ENCODE peak calls at places on chromosome 19, in four cellular contexts. One of them, this sample, is unnamed.

GRCh38 chr19:57435062-57435978 is at the start of gene ZNF749:
- DNase-seq in renal cortical epithelial cell: peak
- DNase-seq in amniotic stem cell: peak
- DNase-seq in WTC11: peak
- DNase-seq in this sample: peak

GRCh38 chr19:38388310-38389100 is at the start of gene SPRED3:
- DNase-seq in renal cortical epithelial cell: no peak
- DNase-seq in amniotic stem cell: no peak
- DNase-seq in WTC11: peak
- DNase-seq in this sample: peak

GRCh38 chr19:29858000-29858596 is 46.3 kb downstream of the CCNE1 start:
- DNase-seq in renal cortical epithelial cell: no peak
- DNase-seq in amniotic stem cell: no peak
- DNase-seq in WTC11: peak
- DNase-seq in this sample: no peak

GRCh38 chr19:35322014-35322413 is 7.0 kb upstream of the CD22 start:
- DNase-seq in amniotic stem cell: no peak
- DNase-seq in renal cortical epithelial cell: no peak
- DNase-seq in WTC11: no peak
- DNase-seq in this sample: no peak

GRCh38 chr19:30391052-30391451 is 18.9 kb downstream of the ZNF536 start:
- DNase-seq in amniotic stem cell: no peak
- DNase-seq in WTC11: no peak
- DNase-seq in renal cortical epithelial cell: no peak
- DNase-seq in this sample: no peak

GRCh38 chr19:19385900-19386339 is 19.6 kb upstream of the GATAD2A start:
- DNase-seq in renal cortical epithelial cell: no peak
- DNase-seq in WTC11: peak
- DNase-seq in amniotic stem cell: no peak
- DNase-seq in this sample: peak

GRCh38 chr19:45137179-45137761 is 23.5 kb downstream of the NKPD1 start:
- DNase-seq in renal cortical epithelial cell: no peak
- DNase-seq in WTC11: no peak
- DNase-seq in amniotic stem cell: no peak
- DNase-seq in this sample: no peak

GRCh38 chr19:48190288-48191284 is 20.1 kb downstream of the ZSWIM9 start:
- DNase-seq in renal cortical epithelial cell: peak
- DNase-seq in amniotic stem cell: no peak
- DNase-seq in WTC11: peak
- DNase-seq in this sample: no peak

GRCh38 chr19:12866416-12867119 is 14.7 kb downstream of the DNASE2 start:
- DNase-seq in amniotic stem cell: no peak
- DNase-seq in WTC11: peak
- DNase-seq in renal cortical epithelial cell: no peak
- DNase-seq in this sample: no peak

GRCh38 chr19:44807652-44808462 is 1.0 kb upstream of the BCAM start:
- DNase-seq in WTC11: peak
- DNase-seq in renal cortical epithelial cell: peak
- DNase-seq in amniotic stem cell: no peak
- DNase-seq in this sample: no peak

GRCh38 chr19:38034153-38034835 is 127.3 kb downstream of the SIPA1L3 start:
- DNase-seq in renal cortical epithelial cell: peak
- DNase-seq in WTC11: no peak
- DNase-seq in amniotic stem cell: no peak
- DNase-seq in this sample: no peak

GRCh38 chr19:5993516-5994406 is 15.8 kb upstream of the RANBP3 start:
- DNase-seq in renal cortical epithelial cell: no peak
- DNase-seq in WTC11: no peak
- DNase-seq in amniotic stem cell: no peak
- DNase-seq in this sample: no peak

GRCh38 chr19:38880076-38880881 is 2.2 kb upstream of the RINL start:
- DNase-seq in renal cortical epithelial cell: no peak
- DNase-seq in amniotic stem cell: no peak
- DNase-seq in WTC11: peak
- DNase-seq in this sample: no peak

GRCh38 chr19:5460748-5461147 is 5.5 kb downstream of the ZNRF4 start:
- DNase-seq in WTC11: no peak
- DNase-seq in renal cortical epithelial cell: no peak
- DNase-seq in amniotic stem cell: no peak
- DNase-seq in this sample: no peak

GRCh38 chr19:13842294-13843103 is 34.4 kb upstream of the NANOS3 start:
- DNase-seq in amniotic stem cell: no peak
- DNase-seq in WTC11: peak
- DNase-seq in renal cortical epithelial cell: no peak
- DNase-seq in this sample: no peak

GRCh38 chr19:45402469-45403070 is 2.3 kb downstream of the PPP1R13L start:
- DNase-seq in amniotic stem cell: no peak
- DNase-seq in renal cortical epithelial cell: no peak
- DNase-seq in WTC11: peak
- DNase-seq in this sample: no peak

GRCh38 chr19:7595466-7596133 is at the start of gene CAMSAP3:
- DNase-seq in renal cortical epithelial cell: no peak
- DNase-seq in amniotic stem cell: no peak
- DNase-seq in WTC11: peak
- DNase-seq in this sample: no peak

GRCh38 chr19:48713864-48714755 is 5.4 kb downstream of the MAMSTR start:
- DNase-seq in amniotic stem cell: peak
- DNase-seq in WTC11: peak
- DNase-seq in renal cortical epithelial cell: peak
- DNase-seq in this sample: peak